ENCODE peak calls at places on chromosomes 7 and 10, in five cellular contexts. One of them, this sample, is unnamed.

GRCh38 chr10:77117501-77117900 is 520.1 kb downstream of the KCNMA1 start:
- DNase-seq in MM.1S: no peak
- DNase-seq in Calu3: no peak
- DNase-seq in heart left ventricle: no peak
- DNase-seq in tibial artery: no peak
- DNase-seq in this sample: no peak

GRCh38 chr7:130372813-130373212 is 7.5 kb upstream of the CPA1 start:
- DNase-seq in heart left ventricle: no peak
- DNase-seq in Calu3: no peak
- DNase-seq in tibial artery: no peak
- DNase-seq in MM.1S: no peak
- DNase-seq in this sample: no peak

GRCh38 chr10:23157691-23158369 is 34.3 kb upstream of the PTF1A start:
- DNase-seq in MM.1S: peak; percentile 70
- DNase-seq in Calu3: no peak
- DNase-seq in heart left ventricle: no peak
- DNase-seq in tibial artery: no peak
- DNase-seq in this sample: peak; percentile 57

GRCh38 chr7:114648680-114649079 is 234.1 kb downstream of the FOXP2 start:
- DNase-seq in tibial artery: no peak
- DNase-seq in MM.1S: no peak
- DNase-seq in Calu3: no peak
- DNase-seq in heart left ventricle: no peak
- DNase-seq in this sample: no peak

GRCh38 chr7:2517678-2518077 is 1.9 kb upstream of the LFNG start:
- DNase-seq in heart left ventricle: no peak
- DNase-seq in Calu3: no peak
- DNase-seq in tibial artery: no peak
- DNase-seq in MM.1S: no peak
- DNase-seq in this sample: peak; percentile 60

GRCh38 chr7:55021053-55021452 is 2.2 kb downstream of the EGFR start:
- DNase-seq in MM.1S: no peak
- DNase-seq in Calu3: no peak
- DNase-seq in heart left ventricle: no peak
- DNase-seq in tibial artery: no peak
- DNase-seq in this sample: no peak

GRCh38 chr10:58818889-58819288 is 306.2 kb downstream of the BICC1 start:
- DNase-seq in Calu3: peak; percentile 18
- DNase-seq in heart left ventricle: no peak
- DNase-seq in MM.1S: no peak
- DNase-seq in tibial artery: no peak
- DNase-seq in this sample: peak; percentile 89

GRCh38 chr10:124092270-124093075 is 925 bp downstream of the CHST15 start:
- DNase-seq in tibial artery: peak; percentile 47
- DNase-seq in heart left ventricle: peak; percentile 82
- DNase-seq in MM.1S: peak; percentile 93
- DNase-seq in Calu3: peak; percentile 42
- DNase-seq in this sample: no peak

GRCh38 chr7:84136809-84137208 is 57.8 kb downstream of the SEMA3A start:
- DNase-seq in heart left ventricle: no peak
- DNase-seq in MM.1S: no peak
- DNase-seq in tibial artery: no peak
- DNase-seq in Calu3: no peak
- DNase-seq in this sample: no peak

GRCh38 chr10:110392860-110393732 is 88.4 kb upstream of the SMNDC1 start:
- DNase-seq in heart left ventricle: no peak
- DNase-seq in tibial artery: peak; percentile 50
- DNase-seq in MM.1S: no peak
- DNase-seq in Calu3: no peak
- DNase-seq in this sample: peak; percentile 93

GRCh38 chr7:50662059-50662689 is 97.0 kb upstream of the DDC start:
- DNase-seq in MM.1S: peak; percentile 77
- DNase-seq in Calu3: no peak
- DNase-seq in heart left ventricle: no peak
- DNase-seq in tibial artery: peak; percentile 17
- DNase-seq in this sample: no peak

GRCh38 chr7:43873300-43873699 is 4.0 kb upstream of the MRPS24 start:
- DNase-seq in Calu3: no peak
- DNase-seq in MM.1S: no peak
- DNase-seq in tibial artery: peak; percentile 84
- DNase-seq in heart left ventricle: no peak
- DNase-seq in this sample: peak; percentile 96

GRCh38 chr10:113415246-113415645 is 137.6 kb upstream of the HABP2 start:
- DNase-seq in MM.1S: no peak
- DNase-seq in tibial artery: no peak
- DNase-seq in heart left ventricle: no peak
- DNase-seq in Calu3: no peak
- DNase-seq in this sample: peak; percentile 93

GRCh38 chr10:126571203-126571602 is 99.3 kb downstream of the C10orf90 start:
- DNase-seq in Calu3: no peak
- DNase-seq in tibial artery: no peak
- DNase-seq in heart left ventricle: no peak
- DNase-seq in MM.1S: no peak
- DNase-seq in this sample: no peak

GRCh38 chr7:64608116-64608910 is 45.4 kb upstream of the ZNF680 start:
- DNase-seq in tibial artery: no peak
- DNase-seq in MM.1S: no peak
- DNase-seq in Calu3: no peak
- DNase-seq in heart left ventricle: no peak
- DNase-seq in this sample: no peak

GRCh38 chr7:96670338-96671289 is 39.0 kb downstream of the SEM1 start:
- DNase-seq in MM.1S: no peak
- DNase-seq in heart left ventricle: no peak
- DNase-seq in tibial artery: no peak
- DNase-seq in Calu3: no peak
- DNase-seq in this sample: no peak

GRCh38 chr10:121092341-121093099 is 241.4 kb downstream of the WDR11 start:
- DNase-seq in Calu3: peak; percentile 27
- DNase-seq in heart left ventricle: no peak
- DNase-seq in tibial artery: no peak
- DNase-seq in MM.1S: no peak
- DNase-seq in this sample: no peak
- TF ChIP-seq CTCF in Calu3: no peak
- TF ChIP-seq CTCF in heart left ventricle: no peak
- TF ChIP-seq CTCF in tibial artery: no peak
- TF ChIP-seq CTCF in MM.1S: no peak
- TF ChIP-seq CTCF in this sample: no peak

GRCh38 chr7:74207586-74207985 is 2.2 kb upstream of the LAT2 start:
- DNase-seq in MM.1S: no peak
- DNase-seq in heart left ventricle: no peak
- DNase-seq in tibial artery: no peak
- DNase-seq in Calu3: no peak
- DNase-seq in this sample: no peak

GRCh38 chr7:74206589-74207120 is 3.2 kb upstream of the LAT2 start:
- DNase-seq in tibial artery: peak; percentile 83
- DNase-seq in heart left ventricle: peak; percentile 94
- DNase-seq in MM.1S: peak; percentile 79
- DNase-seq in Calu3: peak; percentile 85
- DNase-seq in this sample: peak; percentile 64

GRCh38 chr7:74199551-74200355 is 10.1 kb upstream of the LAT2 start:
- DNase-seq in heart left ventricle: no peak
- DNase-seq in MM.1S: no peak
- DNase-seq in tibial artery: no peak
- DNase-seq in Calu3: no peak
- DNase-seq in this sample: peak; percentile 38

GRCh38 chr7:74203956-74204615 is 5.7 kb upstream of the LAT2 start:
- DNase-seq in MM.1S: no peak
- DNase-seq in tibial artery: no peak
- DNase-seq in Calu3: no peak
- DNase-seq in heart left ventricle: no peak
- DNase-seq in this sample: no peak

DNA sequence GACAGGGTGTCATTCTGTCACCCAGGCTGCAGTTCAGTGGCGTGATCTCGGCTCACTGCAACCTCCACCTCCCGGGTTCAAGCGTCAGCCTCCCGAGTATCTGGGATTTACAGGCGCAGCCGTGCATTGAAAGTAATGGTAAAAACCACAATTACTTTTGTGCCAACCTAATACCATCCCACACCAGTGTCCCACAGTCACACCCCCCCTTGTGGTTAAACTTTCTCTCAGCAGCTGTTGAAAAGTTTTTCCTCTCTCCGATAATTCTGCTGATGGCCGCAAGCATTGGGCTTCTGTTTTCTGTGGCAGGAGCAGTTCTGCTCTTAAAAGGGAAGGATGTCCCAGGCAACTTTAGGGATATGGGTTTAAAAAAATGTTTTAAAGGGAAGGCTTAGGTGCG is 6.6 kb upstream of the LAT2 start:
- DNase-seq in tibial artery: peak; percentile 46
- DNase-seq in MM.1S: peak; percentile 74
- DNase-seq in Calu3: peak; percentile 17
- DNase-seq in heart left ventricle: no peak
- DNase-seq in this sample: peak; percentile 54
- TF ChIP-seq CTCF in tibial artery: peak; percentile 59
- TF ChIP-seq CTCF in MM.1S: peak; percentile 50
- TF ChIP-seq CTCF in Calu3: no peak
- TF ChIP-seq CTCF in heart left ventricle: no peak
- TF ChIP-seq CTCF in this sample: peak; percentile 61

GRCh38 chr10:35641430-35642015 is 573 bp downstream of the FZD8 start:
- DNase-seq in tibial artery: no peak
- DNase-seq in Calu3: no peak
- DNase-seq in MM.1S: peak; percentile 38
- DNase-seq in heart left ventricle: no peak
- DNase-seq in this sample: peak; percentile 33

GRCh38 chr10:35643151-35643975 is 1.3 kb upstream of the FZD8 start:
- DNase-seq in MM.1S: peak; percentile 54
- DNase-seq in Calu3: peak; percentile 32
- DNase-seq in heart left ventricle: peak; percentile 88
- DNase-seq in tibial artery: peak; percentile 78
- DNase-seq in this sample: peak; percentile 41

GRCh38 chr10:35642793-35643114 is 658 bp upstream of the FZD8 start:
- DNase-seq in tibial artery: no peak
- DNase-seq in heart left ventricle: no peak
- DNase-seq in MM.1S: no peak
- DNase-seq in Calu3: no peak
- DNase-seq in this sample: no peak

GRCh38 chr10:35640951-35641429 is 1.1 kb downstream of the FZD8 start:
- DNase-seq in Calu3: peak; percentile 70
- DNase-seq in MM.1S: peak; percentile 88
- DNase-seq in heart left ventricle: peak; percentile 81
- DNase-seq in tibial artery: peak; percentile 66
- DNase-seq in this sample: peak; percentile 81

GRCh38 chr10:35642023-35642792 is at the start of gene FZD8:
- DNase-seq in Calu3: peak; percentile 93
- DNase-seq in MM.1S: peak; percentile 93
- DNase-seq in heart left ventricle: peak; percentile 95
- DNase-seq in tibial artery: peak; percentile 91
- DNase-seq in this sample: peak; percentile 86
- TF ChIP-seq CTCF in Calu3: no peak
- TF ChIP-seq CTCF in MM.1S: peak; percentile 35
- TF ChIP-seq CTCF in heart left ventricle: no peak
- TF ChIP-seq CTCF in tibial artery: no peak
- TF ChIP-seq CTCF in this sample: no peak

DNA sequence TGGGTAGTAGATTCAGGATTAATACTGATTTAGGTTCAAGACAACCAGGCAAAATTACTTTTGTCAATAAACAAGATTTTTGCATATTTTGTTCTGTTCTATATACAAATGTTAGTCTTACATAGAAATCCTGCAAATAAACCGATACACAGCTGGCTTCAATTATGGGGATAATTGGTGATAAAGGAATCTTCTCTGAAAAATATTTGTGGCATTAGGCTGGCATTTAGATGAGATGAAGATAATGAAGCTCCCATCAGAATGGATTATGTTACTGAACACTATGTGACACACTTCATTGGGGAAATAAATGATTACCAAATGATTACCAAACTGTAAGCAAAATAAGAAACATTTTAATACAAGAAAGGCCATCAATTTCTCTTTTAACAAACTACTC is 65.8 kb downstream of the NT5C2 start:
- DNase-seq in Calu3: no peak
- DNase-seq in heart left ventricle: no peak
- DNase-seq in tibial artery: no peak
- DNase-seq in MM.1S: no peak
- DNase-seq in this sample: no peak
- TF ChIP-seq CTCF in Calu3: no peak
- TF ChIP-seq CTCF in heart left ventricle: no peak
- TF ChIP-seq CTCF in tibial artery: no peak
- TF ChIP-seq CTCF in MM.1S: no peak
- TF ChIP-seq CTCF in this sample: no peak

DNA sequence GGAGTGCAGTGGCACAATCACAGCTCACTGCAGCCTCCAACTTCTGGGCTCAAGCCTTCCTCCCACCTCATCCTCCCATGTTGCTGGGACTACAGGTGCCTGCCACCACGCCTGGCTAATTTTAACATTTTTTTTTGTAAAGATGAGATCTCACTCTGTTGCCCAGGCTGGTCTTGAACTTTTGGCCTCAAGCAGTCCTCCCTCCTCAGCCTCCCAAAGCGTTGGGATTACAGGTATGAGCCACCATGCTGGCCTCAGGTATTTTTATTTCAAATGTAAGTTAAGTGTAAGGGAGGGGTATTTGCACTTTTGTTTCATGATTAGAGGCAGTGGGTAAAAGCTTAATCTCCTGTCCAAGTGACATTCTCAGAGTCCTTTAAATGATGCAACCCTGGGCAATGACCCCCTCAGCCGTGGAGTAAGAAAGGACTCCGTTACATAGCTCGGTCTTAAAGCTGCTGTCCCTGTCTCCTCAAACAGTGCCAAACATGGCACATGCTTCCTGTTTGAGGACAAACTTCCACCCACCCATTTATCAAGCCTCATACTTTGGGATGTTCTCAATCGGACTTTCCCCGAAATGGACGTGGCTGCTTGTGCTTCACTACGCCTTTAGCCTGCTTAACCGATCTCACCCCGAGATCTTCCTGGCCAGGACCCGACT is 296.1 kb downstream of the BAMBI start:
- DNase-seq in heart left ventricle: no peak
- DNase-seq in tibial artery: no peak
- DNase-seq in MM.1S: no peak
- DNase-seq in Calu3: no peak
- DNase-seq in this sample: no peak
- TF ChIP-seq CTCF in heart left ventricle: no peak
- TF ChIP-seq CTCF in tibial artery: no peak
- TF ChIP-seq CTCF in MM.1S: no peak
- TF ChIP-seq CTCF in Calu3: no peak
- TF ChIP-seq CTCF in this sample: no peak

This sample was measured in fibroblast of mammary gland.